ENCODE peak calls at places on chromosome 20, in seven cellular contexts. One of them, this sample, is unnamed.
A peak's percentile ranks its signal among the peaks of the same experiment; 100 is the strongest.

GRCh38 chr20:52529856-52530255 is 338.3 kb upstream of the ZFP64 start:
- DNase-seq in mesenchymal stem cell: peak; percentile 82
- DNase-seq in endothelial cell of umbilical vein: no peak
- DNase-seq in GM23248: peak; percentile 73
- DNase-seq in fibroblast of lung: peak; percentile 52
- DNase-seq in SK-N-SH: no peak
- DNase-seq in Karpas-422: no peak
- DNase-seq in this sample: no peak

GRCh38 chr20:53524589-53525311 is 68.9 kb downstream of the ZNF217 start:
- DNase-seq in mesenchymal stem cell: no peak
- DNase-seq in endothelial cell of umbilical vein: no peak
- DNase-seq in GM23248: no peak
- DNase-seq in fibroblast of lung: no peak
- DNase-seq in SK-N-SH: no peak
- DNase-seq in Karpas-422: no peak
- DNase-seq in this sample: no peak

GRCh38 chr20:22954661-22955060 is 80.5 kb upstream of the SSTR4 start:
- DNase-seq in mesenchymal stem cell: no peak
- DNase-seq in endothelial cell of umbilical vein: no peak
- DNase-seq in GM23248: no peak
- DNase-seq in fibroblast of lung: no peak
- DNase-seq in SK-N-SH: no peak
- DNase-seq in Karpas-422: no peak
- DNase-seq in this sample: no peak

GRCh38 chr20:48983423-48984400 is 62.2 kb downstream of the ARFGEF2 start:
- DNase-seq in mesenchymal stem cell: peak; percentile 73
- DNase-seq in endothelial cell of umbilical vein: peak; percentile 99
- DNase-seq in GM23248: peak; percentile 63
- DNase-seq in fibroblast of lung: peak; percentile 95
- DNase-seq in SK-N-SH: peak; percentile 76
- DNase-seq in Karpas-422: no peak
- DNase-seq in this sample: no peak

GRCh38 chr20:17594443-17594842 is 24.6 kb downstream of the DSTN start:
- DNase-seq in mesenchymal stem cell: peak; percentile 77
- DNase-seq in endothelial cell of umbilical vein: peak; percentile 89
- DNase-seq in GM23248: peak; percentile 75
- DNase-seq in fibroblast of lung: peak; percentile 81
- DNase-seq in SK-N-SH: no peak
- DNase-seq in Karpas-422: peak; percentile 6
- DNase-seq in this sample: no peak

GRCh38 chr20:48350291-48350988 is 477.4 kb downstream of the PREX1 start:
- DNase-seq in mesenchymal stem cell: no peak
- DNase-seq in endothelial cell of umbilical vein: no peak
- DNase-seq in GM23248: no peak
- DNase-seq in fibroblast of lung: no peak
- DNase-seq in SK-N-SH: peak; percentile 56
- DNase-seq in Karpas-422: peak; percentile 61
- DNase-seq in this sample: peak; percentile 56

GRCh38 chr20:37977786-37978185 is 55.5 kb downstream of the TTI1 start:
- DNase-seq in mesenchymal stem cell: no peak
- DNase-seq in endothelial cell of umbilical vein: no peak
- DNase-seq in GM23248: no peak
- DNase-seq in fibroblast of lung: no peak
- DNase-seq in SK-N-SH: no peak
- DNase-seq in Karpas-422: no peak
- DNase-seq in this sample: no peak

GRCh38 chr20:61619751-61620150 is 367.7 kb downstream of the CDH4 start:
- DNase-seq in mesenchymal stem cell: no peak
- DNase-seq in endothelial cell of umbilical vein: no peak
- DNase-seq in GM23248: no peak
- DNase-seq in fibroblast of lung: no peak
- DNase-seq in SK-N-SH: no peak
- DNase-seq in Karpas-422: no peak
- DNase-seq in this sample: no peak

GRCh38 chr20:1130058-1130694 is 11.8 kb downstream of the PSMF1 start:
- DNase-seq in mesenchymal stem cell: no peak
- DNase-seq in endothelial cell of umbilical vein: no peak
- DNase-seq in GM23248: no peak
- DNase-seq in fibroblast of lung: no peak
- DNase-seq in SK-N-SH: no peak
- DNase-seq in Karpas-422: no peak
- DNase-seq in this sample: no peak
- H3K36me3 ChIP-seq in mesenchymal stem cell: peaks cover 39% of the 10 kb centered on the region
- H3K36me3 ChIP-seq in endothelial cell of umbilical vein: peaks cover 28% of the 10 kb centered on the region
- H3K36me3 ChIP-seq in GM23248: peaks cover 72% of the 10 kb centered on the region
- H3K36me3 ChIP-seq in fibroblast of lung: peaks cover 17% of the 10 kb centered on the region
- H3K36me3 ChIP-seq in SK-N-SH: peaks cover 78% of the 10 kb centered on the region
- H3K36me3 ChIP-seq in Karpas-422: peaks cover 76% of the 10 kb centered on the region
- H3K36me3 ChIP-seq in this sample: peaks cover 71% of the 10 kb centered on the region

GRCh38 chr20:36861625-36861874 is 14.4 kb upstream of the TLDC2 start:
- DNase-seq in mesenchymal stem cell: no peak
- DNase-seq in endothelial cell of umbilical vein: no peak
- DNase-seq in GM23248: peak; percentile 53
- DNase-seq in fibroblast of lung: no peak
- DNase-seq in SK-N-SH: no peak
- DNase-seq in Karpas-422: no peak
- DNase-seq in this sample: no peak
- H3K9ac ChIP-seq in mesenchymal stem cell: peak overlapping the region; percentile 89
- H3K9ac ChIP-seq in endothelial cell of umbilical vein: no peak overlapping the region
- H3K9ac ChIP-seq in GM23248: peak overlapping the region; percentile 86
- H3K9ac ChIP-seq in fibroblast of lung: peak overlapping the region; percentile 65
- H3K9ac ChIP-seq in SK-N-SH: peak overlapping the region; percentile 78
- H3K9ac ChIP-seq in Karpas-422: peak overlapping the region; percentile 97
- H3K9ac ChIP-seq in this sample: peak overlapping the region; percentile 91

DNA sequence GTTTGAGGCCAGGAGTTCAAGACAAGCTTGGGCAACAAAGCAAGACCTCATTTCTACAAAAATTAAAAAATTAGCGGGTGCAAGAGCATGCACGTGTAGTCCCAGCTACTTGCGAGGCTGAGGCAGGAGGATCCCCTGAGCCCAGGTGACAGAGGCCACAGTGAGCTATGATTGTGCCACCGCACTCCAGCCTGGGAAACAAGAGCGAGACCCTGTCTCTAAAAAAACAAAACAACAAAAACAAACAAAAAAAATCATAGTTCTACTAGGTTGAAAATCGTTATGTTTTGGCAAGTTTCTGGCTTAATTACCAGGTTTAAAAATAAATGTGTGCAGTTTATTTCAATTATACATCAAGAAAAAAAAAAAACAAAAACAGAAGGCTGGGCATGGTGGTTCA is 2.6 kb downstream of the EIF2S2 start:
- DNase-seq in mesenchymal stem cell: no peak
- DNase-seq in endothelial cell of umbilical vein: no peak
- DNase-seq in GM23248: no peak
- DNase-seq in fibroblast of lung: no peak
- DNase-seq in SK-N-SH: no peak
- DNase-seq in Karpas-422: no peak
- DNase-seq in this sample: no peak
- H3K36me3 ChIP-seq in mesenchymal stem cell: peaks cover 9% of the 10 kb centered on the region
- H3K36me3 ChIP-seq in endothelial cell of umbilical vein: peaks cover 15% of the 10 kb centered on the region
- H3K36me3 ChIP-seq in GM23248: peaks cover 37% of the 10 kb centered on the region
- H3K36me3 ChIP-seq in fibroblast of lung: peaks cover 7% of the 10 kb centered on the region
- H3K36me3 ChIP-seq in SK-N-SH: peaks cover 34% of the 10 kb centered on the region
- H3K36me3 ChIP-seq in Karpas-422: peaks cover 57% of the 10 kb centered on the region
- H3K36me3 ChIP-seq in this sample: peaks cover 61% of the 10 kb centered on the region

GRCh38 chr20:36835453-36836198 is 40.3 kb upstream of the TLDC2 start:
- DNase-seq in mesenchymal stem cell: peak; percentile 97
- DNase-seq in endothelial cell of umbilical vein: peak; percentile 94
- DNase-seq in GM23248: peak; percentile 98
- DNase-seq in fibroblast of lung: peak; percentile 95
- DNase-seq in SK-N-SH: peak; percentile 99
- DNase-seq in Karpas-422: peak; percentile 95
- DNase-seq in this sample: peak; percentile 92
- H3K9ac ChIP-seq in mesenchymal stem cell: peak overlapping the region; percentile 85
- H3K9ac ChIP-seq in endothelial cell of umbilical vein: peak overlapping the region; percentile 14
- H3K9ac ChIP-seq in GM23248: peak overlapping the region; percentile 79
- H3K9ac ChIP-seq in fibroblast of lung: peak overlapping the region; percentile 59
- H3K9ac ChIP-seq in SK-N-SH: peak overlapping the region; percentile 64
- H3K9ac ChIP-seq in Karpas-422: peak overlapping the region; percentile 73
- H3K9ac ChIP-seq in this sample: peak overlapping the region; percentile 74

This sample was measured in NT2/D1.